ENCODE peak calls at places on chromosome 13, in five cellular contexts. P is choroid plexus epithelial cell, Q is thoracic aorta, S is cardiac muscle cell, U is heart right ventricle. M is an unnamed sample.

GRCh38 chr13:32267836-32268439 is 47.2 kb downstream of the ZAR1L start:
- DNase-seq in P (peak; percentile 36), S (no peak), U (no peak), Q (no peak), M (peak; percentile 66)

GRCh38 chr13:51549050-51549449 is 35.2 kb upstream of the WDFY2 start:
- DNase-seq in Q (no peak), P (peak; percentile 44), U (no peak), S (no peak), M (peak; percentile 59)

GRCh38 chr13:111363121-111363520 is 42.7 kb downstream of the TEX29 start:
- DNase-seq in U (no peak), Q (no peak), S (no peak), P (no peak), M (no peak)

GRCh38 chr13:112115403-112116091 is 48.6 kb downstream of the SOX1 start:
- DNase-seq in Q (no peak), P (no peak), S (no peak), U (no peak), M (no peak)

GRCh38 chr13:30355405-30355741 is 48.0 kb upstream of the KATNAL1 start:
- DNase-seq in U (peak; percentile 37), Q (no peak), S (peak; percentile 51), P (no peak), M (peak; percentile 14)

GRCh38 chr13:35953537-35954206 is 177.5 kb downstream of the DCLK1 start:
- DNase-seq in S (peak; percentile 71), P (peak; percentile 91), Q (peak; percentile 25), U (peak; percentile 60), M (peak; percentile 62)

GRCh38 chr13:86870388-86870966 is 800.7 kb upstream of the SLITRK5 start:
- DNase-seq in P (peak; percentile 61), Q (no peak), U (no peak), S (peak; percentile 22), M (peak; percentile 6)

GRCh38 chr13:42486711-42487198 is 87.2 kb upstream of the TNFSF11 start:
- DNase-seq in P (peak; percentile 96), Q (no peak), U (no peak), S (no peak), M (peak; percentile 92)

GRCh38 chr13:33911521-33911920 is 93.6 kb downstream of the RFC3 start:
- DNase-seq in U (no peak), S (no peak), Q (no peak), P (no peak), M (peak; percentile 57)

GRCh38 chr13:21675095-21676007 is 4.5 kb downstream of the FGF9 start:
- DNase-seq in S (peak; percentile 59), U (peak; percentile 47), P (no peak), Q (no peak), M (peak; percentile 31)

GRCh38 chr13:25232937-25233515 is 54.3 kb downstream of the MTMR6 start:
- DNase-seq in U (no peak), P (peak; percentile 52), Q (no peak), S (peak; percentile 51), M (peak; percentile 43)

GRCh38 chr13:42327725-42328124 is 55.8 kb downstream of the AKAP11 start:
- DNase-seq in Q (no peak), P (no peak), U (no peak), S (no peak), M (no peak)

GRCh38 chr13:102598061-102598460 is 1.3 kb downstream of the TPP2 start:
- DNase-seq in Q (no peak), S (no peak), U (no peak), P (no peak), M (peak; percentile 17)

GRCh38 chr13:105202384-105202783 is 1333.1 kb downstream of the EFNB2 start:
- DNase-seq in S (peak; percentile 73), U (no peak), P (peak; percentile 80), Q (no peak), M (peak; percentile 47)

GRCh38 chr13:90951663-90952062 is 395.8 kb upstream of the MIR17HG start:
- DNase-seq in P (no peak), Q (no peak), S (no peak), U (no peak), M (peak; percentile 17)

GRCh38 chr13:112815871-112816270 is 126.0 kb downstream of the ATP11A start:
- DNase-seq in Q (no peak), S (no peak), P (no peak), U (no peak), M (no peak)

GRCh38 chr13:49533586-49534269 is 38.0 kb downstream of the PHF11 start:
- DNase-seq in Q (no peak), S (no peak), P (no peak), U (no peak), M (no peak)

GRCh38 chr13:24306632-24307031 is 2.7 kb upstream of the C1QTNF9 start:
- DNase-seq in Q (no peak), U (no peak), P (peak; percentile 35), S (no peak), M (peak; percentile 12)

GRCh38 chr13:24605923-24606372 is 74.3 kb upstream of the ATP12A start:
- DNase-seq in S (no peak), Q (no peak), U (no peak), P (peak; percentile 59), M (peak; percentile 71)

GRCh38 chr13:50594276-50594970 is 249.1 kb downstream of the DLEU7 start:
- DNase-seq in Q (no peak), P (peak; percentile 16), U (no peak), S (no peak), M (no peak)

GRCh38 chr13:30864352-30865130 is 41.5 kb upstream of the MEDAG start:
- DNase-seq in U (no peak), S (no peak), Q (no peak), P (peak; percentile 98), M (peak; percentile 53)

GRCh38 chr13:23753523-23753922 is 135.7 kb downstream of the MIPEP start:
- DNase-seq in U (no peak), Q (no peak), S (no peak), P (peak; percentile 48), M (peak; percentile 66)

GRCh38 chr13:50911051-50911690 is 1.6 kb downstream of the RNASEH2B start:
- DNase-seq in P (peak; percentile 9), U (no peak), Q (no peak), S (peak; percentile 59), M (peak; percentile 34)

GRCh38 chr13:39503048-39503447 is 99.9 kb downstream of the LHFPL6 start:
- DNase-seq in P (no peak), S (no peak), Q (no peak), U (no peak), M (no peak)

GRCh38 chr13:111908391-111908790 is 158.6 kb upstream of the SOX1 start:
- DNase-seq in S (no peak), Q (no peak), P (no peak), U (no peak), M (no peak)

GRCh38 chr13:39956036-39956435 is 300.6 kb downstream of the COG6 start:
- DNase-seq in Q (no peak), U (no peak), S (no peak), P (no peak), M (peak; percentile 8)

GRCh38 chr13:106529415-106530208 is 5.8 kb downstream of the EFNB2 start:
- DNase-seq in P (peak; percentile 35), U (no peak), S (no peak), Q (no peak), M (no peak)
- H3K4me3 ChIP-seq in P (no peak overlapping the region), U (peak overlapping the region; percentile 59), S (no peak overlapping the region), Q (peak overlapping the region; percentile 89), M (peak overlapping the region; percentile 92)

GRCh38 chr13:95485518-95486144 is 66.9 kb upstream of the CLDN10 start:
- DNase-seq in U (no peak), Q (no peak), S (no peak), P (no peak), M (peak; percentile 90)
- TF ChIP-seq CTCF in U (no peak), Q (no peak), S (no peak), P (no peak), M (no peak)

GRCh38 chr13:77729502-77730221 is 32.2 kb downstream of the SLAIN1 start:
- DNase-seq in S (no peak), U (no peak), Q (no peak), P (no peak), M (no peak)
- H3K4me3 ChIP-seq in S (no peak overlapping the region), U (no peak overlapping the region), Q (no peak overlapping the region), P (no peak overlapping the region), M (no peak overlapping the region)

GRCh38 chr13:55199132-55199531 is 1941.6 kb upstream of the PRR20A start:
- DNase-seq in Q (no peak), U (no peak), P (no peak), S (peak; percentile 49), M (no peak)
- TF ChIP-seq CTCF in Q (no peak), U (no peak), P (no peak), S (no peak), M (no peak)

DNA sequence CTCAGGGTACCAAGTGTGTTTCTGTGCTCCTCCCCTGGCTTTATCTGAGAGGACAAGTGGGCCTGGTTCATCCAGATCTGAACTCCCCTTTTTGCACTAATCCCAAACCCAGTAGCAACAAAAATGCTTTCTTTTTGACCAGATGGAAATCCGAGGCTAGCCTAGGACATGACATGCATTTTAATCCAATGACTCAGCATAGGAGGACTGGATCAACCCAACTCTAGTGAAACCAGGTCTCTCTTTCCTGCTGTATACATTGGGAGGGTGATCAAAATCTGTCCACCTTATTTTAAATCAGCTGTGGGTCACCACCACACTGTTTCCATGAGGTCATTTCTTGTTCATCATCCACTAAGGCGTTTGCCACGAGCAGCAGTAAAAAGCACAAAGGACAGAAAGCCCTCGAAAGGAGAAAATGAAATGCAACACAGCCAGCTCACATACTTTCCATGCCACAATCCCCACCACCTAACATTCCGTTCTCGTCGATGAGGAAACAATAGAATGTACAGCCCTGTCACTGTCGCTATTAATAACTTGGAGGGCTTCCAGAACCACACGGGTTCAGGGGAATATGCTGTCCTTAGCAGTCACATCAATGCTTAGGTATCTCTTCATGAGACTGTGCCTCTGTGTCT is 543.0 kb downstream of the IRS2 start:
- DNase-seq in U (no peak), Q (no peak), P (peak; percentile 95), S (peak; percentile 53), M (peak; percentile 76)
- H3K4me3 ChIP-seq in U (no peak overlapping the region), Q (peak overlapping the region; percentile 56), P (peak overlapping the region; percentile 13), S (no peak overlapping the region), M (no peak overlapping the region)

DNA sequence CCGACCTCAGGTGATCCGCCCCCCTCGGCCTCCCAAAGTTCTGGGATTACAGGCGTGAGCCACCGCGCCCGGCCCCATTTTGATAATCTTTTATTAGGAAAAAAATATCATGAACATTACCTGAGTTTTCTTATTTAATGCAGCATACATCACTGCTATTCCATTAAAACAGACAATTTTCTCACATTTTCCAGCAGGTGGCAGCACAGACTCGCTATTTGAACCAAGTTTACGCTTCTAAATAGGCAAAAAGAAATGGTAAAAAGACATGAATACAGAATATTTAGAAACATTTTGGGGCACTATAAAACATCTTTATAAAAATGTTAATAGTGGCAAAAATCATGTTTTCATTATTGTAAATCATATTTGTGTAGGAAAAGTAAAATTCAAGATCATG is 903.1 kb downstream of the SLITRK6 start:
- DNase-seq in U (no peak), Q (no peak), S (peak; percentile 51), P (peak; percentile 82), M (peak; percentile 72)
- TF ChIP-seq CTCF in U (peak; percentile 65), Q (peak; percentile 42), S (peak; percentile 51), P (peak; percentile 63), M (peak; percentile 61)